ENCODE peak calls at places on chromosomes 2 and 18, in ten cellular contexts. J is heart right ventricle; S is body of pancreas; Y is cardiac muscle cell; M is CD8-positive, alpha-beta T cell; V is neural progenitor cell; G is BE2C; U is heart left ventricle; L is uterus; X is endothelial cell of umbilical vein. I is an unnamed sample. For H3K4me1, the result is how much of the 10 kb centered on the place peaks cover.

GRCh38 chr2:177678939-177679338 is 286.4 kb downstream of the AGPS start:
- DNase-seq in S (no peak), X (no peak), L (no peak), Y (no peak), U (no peak), M (no peak), J (no peak), V (no peak), G (no peak), I (no peak)

GRCh38 chr2:179239194-179239593 is 25.4 kb downstream of the SESTD1 start:
- DNase-seq in L (no peak), U (no peak), M (no peak), X (peak), G (no peak), V (no peak), S (no peak), Y (no peak), J (no peak), I (peak)

GRCh38 chr2:14901740-14902139 is 269.2 kb downstream of the LRATD1 start:
- DNase-seq in V (no peak), G (no peak), U (no peak), Y (no peak), J (no peak), M (no peak), S (peak), X (no peak), L (no peak), I (no peak)

GRCh38 chr2:50448556-50448955 is 583.4 kb downstream of the NRXN1 start:
- DNase-seq in J (no peak), Y (no peak), U (no peak), M (no peak), L (no peak), G (no peak), V (no peak), S (no peak), X (no peak), I (no peak)

GRCh38 chr2:85536479-85536878 is 2.5 kb upstream of the MAT2A start:
- DNase-seq in Y (peak), M (no peak), S (no peak), V (no peak), J (no peak), U (no peak), X (no peak), G (peak), L (peak), I (peak)

GRCh38 chr2:160368988-160369935 is 124.3 kb downstream of the RBMS1 start:
- DNase-seq in U (no peak), X (no peak), Y (no peak), S (peak), V (no peak), L (no peak), G (no peak), M (no peak), J (no peak), I (no peak)

GRCh38 chr2:225334524-225334923 is 65.0 kb upstream of the NYAP2 start:
- DNase-seq in V (no peak), Y (no peak), X (no peak), L (no peak), U (no peak), G (peak), S (peak), M (no peak), J (no peak), I (no peak)

GRCh38 chr2:55871637-55872036 is 51.9 kb downstream of the EFEMP1 start:
- DNase-seq in X (no peak), L (no peak), M (no peak), G (no peak), Y (no peak), V (no peak), S (no peak), U (no peak), J (no peak), I (no peak)

GRCh38 chr18:58078889-58079573 is 35.0 kb downstream of the NEDD4L start:
- DNase-seq in M (no peak), G (no peak), X (no peak), L (no peak), V (no peak), J (no peak), S (no peak), U (no peak), Y (no peak), I (no peak)

GRCh38 chr2:189164732-189165131 is 14.8 kb downstream of the COL5A2 start:
- DNase-seq in U (peak), J (no peak), M (no peak), L (peak), Y (peak), V (no peak), X (no peak), S (no peak), G (peak), I (peak)

GRCh38 chr2:174893018-174893417 is 112.2 kb downstream of the CHN1 start:
- DNase-seq in U (no peak), G (no peak), Y (no peak), J (no peak), M (no peak), X (no peak), S (no peak), V (no peak), L (no peak), I (no peak)
- TF ChIP-seq CTCF in U (no peak), G (no peak), Y (no peak), J (no peak), M (no peak), X (no peak), S (no peak), V (no peak), L (no peak), I (no peak)

DNA sequence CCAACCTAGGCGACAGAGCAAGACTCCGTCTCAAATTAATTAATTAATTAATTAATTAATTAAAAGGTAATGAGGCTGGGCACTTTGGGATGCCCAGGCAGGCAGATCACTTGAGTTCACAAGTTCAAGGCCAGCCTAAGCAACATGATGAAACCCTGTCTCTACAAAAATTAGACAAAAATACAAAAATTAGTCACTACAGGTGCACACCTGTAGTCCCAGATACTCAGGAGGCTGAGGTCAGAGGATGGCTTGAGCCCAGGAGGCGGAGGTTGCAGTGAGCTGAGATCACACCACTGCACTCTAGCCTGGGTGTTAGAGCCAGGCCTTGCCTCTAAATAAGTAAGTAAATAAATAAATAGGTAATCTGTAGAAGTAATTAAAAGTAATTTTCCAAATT is 6.8 kb downstream of the SF3B1 start:
- DNase-seq in Y (no peak), V (no peak), S (peak), J (no peak), X (no peak), M (no peak), U (no peak), L (no peak), G (no peak), I (no peak)
- H3K4me1 ChIP-seq in Y (under half), V (under half), S (half or more), J (half or more), X (under half), M (half or more), U (under half), L (under half), G (under half), I (under half)

GRCh38 chr18:48770243-48770642 is 180.5 kb downstream of the SMAD7 start:
- DNase-seq in L (no peak), V (no peak), Y (no peak), G (no peak), X (no peak), M (no peak), S (no peak), J (no peak), U (no peak), I (no peak)

GRCh38 chr18:48766487-48766886 is 184.3 kb downstream of the SMAD7 start:
- DNase-seq in M (no peak), U (no peak), X (no peak), J (no peak), L (no peak), V (no peak), S (no peak), G (no peak), Y (no peak), I (no peak)

GRCh38 chr18:48767090-48767670 is 183.6 kb downstream of the SMAD7 start:
- DNase-seq in X (no peak), U (peak), S (no peak), L (no peak), Y (peak), J (peak), M (no peak), G (no peak), V (no peak), I (no peak)

GRCh38 chr18:48771641-48772380 is 179.0 kb downstream of the SMAD7 start:
- DNase-seq in M (no peak), L (no peak), U (peak), Y (no peak), S (no peak), G (no peak), J (peak), V (peak), X (peak), I (no peak)

DNA sequence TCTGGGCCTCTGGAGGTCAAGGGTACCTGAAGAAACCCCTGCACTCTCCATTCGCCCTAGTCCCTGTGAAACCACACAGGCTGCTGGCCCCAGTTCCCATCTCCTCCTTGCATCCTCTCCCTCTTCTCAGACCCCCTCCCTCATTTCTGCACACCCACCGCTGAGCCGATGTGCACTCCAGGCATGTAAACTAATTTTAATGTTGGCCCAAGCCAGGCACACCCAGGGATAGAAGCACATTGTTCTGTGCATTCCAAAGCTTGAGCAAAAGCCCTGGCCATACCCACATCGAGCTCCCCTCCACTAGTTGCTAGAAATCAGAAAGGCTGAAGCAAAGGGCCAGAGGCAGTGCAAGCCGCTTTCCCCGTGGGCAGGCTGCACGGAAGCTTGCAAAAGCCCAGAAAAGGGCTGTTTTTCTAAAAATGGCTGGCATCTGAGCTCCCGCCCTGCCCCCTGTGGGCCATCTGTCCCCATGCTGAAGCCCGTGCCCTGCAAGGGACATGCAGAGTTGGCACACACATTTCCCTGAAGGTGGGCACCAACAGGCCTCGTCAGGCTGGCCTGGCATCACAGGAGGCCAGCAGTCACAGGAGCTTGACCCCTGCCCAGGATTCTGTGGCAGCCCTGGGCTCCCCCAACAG is 181.6 kb downstream of the SMAD7 start:
- DNase-seq in G (no peak), Y (no peak), S (no peak), M (no peak), U (no peak), X (no peak), V (no peak), L (no peak), J (no peak), I (no peak)
- TF ChIP-seq CTCF in G (no peak), Y (no peak), S (no peak), M (no peak), U (no peak), X (no peak), V (peak), L (no peak), J (no peak), I (peak)

DNA sequence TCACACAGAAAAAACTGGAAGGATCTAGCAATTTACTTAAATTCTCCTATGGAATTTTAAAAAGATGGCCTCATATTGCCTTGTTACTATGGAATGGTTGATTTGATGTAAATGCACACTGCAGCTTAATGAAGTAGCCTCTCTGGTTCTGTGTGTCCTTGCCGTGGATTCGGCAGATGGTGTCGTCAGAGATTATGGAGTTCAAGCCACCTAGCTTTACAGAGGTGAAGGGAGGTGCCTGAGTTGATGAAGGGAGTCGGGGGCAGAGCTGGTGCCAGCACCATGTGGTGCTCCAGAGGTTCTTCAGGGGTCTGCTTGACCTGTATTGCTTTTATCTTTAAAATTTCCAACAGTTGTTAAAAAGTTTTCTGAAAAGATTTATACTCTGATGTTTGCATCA is 48.8 kb downstream of the ASAP2 start:
- DNase-seq in V (no peak), J (no peak), G (no peak), Y (no peak), U (no peak), M (no peak), X (no peak), L (no peak), S (no peak), I (no peak)
- H3K4me1 ChIP-seq in V (under half), J (under half), G (under half), Y (under half), U (under half), M (under half), X (half or more), L (under half), S (under half), I (under half)

GRCh38 chr2:168375195-168375798 is 80.8 kb upstream of the CERS6 start:
- DNase-seq in L (no peak), S (no peak), X (no peak), V (no peak), G (no peak), Y (peak), M (no peak), U (no peak), J (no peak), I (peak)
- TF ChIP-seq CTCF in L (peak), S (no peak), X (no peak), V (peak), G (peak), Y (peak), M (peak), U (peak), J (peak), I (peak)

DNA sequence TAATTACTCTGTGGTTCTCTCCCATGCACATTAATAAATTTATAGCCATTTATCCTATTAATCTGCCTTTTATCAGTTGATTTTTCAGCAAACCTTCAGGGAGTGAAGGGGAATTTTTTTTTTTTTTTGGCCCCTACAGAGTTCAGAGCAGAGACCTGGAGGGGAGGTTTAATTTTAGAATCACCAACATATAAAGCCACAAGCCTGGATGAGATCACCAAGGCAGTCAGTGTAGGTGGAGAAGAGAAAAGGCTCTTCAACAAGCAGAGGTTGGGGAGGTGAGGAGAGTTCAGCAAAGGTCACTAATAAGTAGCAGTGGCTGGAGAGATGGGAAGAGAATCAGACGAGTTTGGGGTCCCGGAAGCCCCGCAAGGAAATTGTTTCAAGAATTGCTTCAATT is 48.4 kb upstream of the SPTBN1 start:
- DNase-seq in Y (no peak), X (no peak), U (no peak), M (no peak), L (no peak), G (no peak), J (no peak), S (no peak), V (no peak), I (no peak)
- H3K4me1 ChIP-seq in Y (under half), X (under half), U (under half), M (under half), L (under half), G (under half), J (under half), S (under half), V (under half), I (under half)

DNA sequence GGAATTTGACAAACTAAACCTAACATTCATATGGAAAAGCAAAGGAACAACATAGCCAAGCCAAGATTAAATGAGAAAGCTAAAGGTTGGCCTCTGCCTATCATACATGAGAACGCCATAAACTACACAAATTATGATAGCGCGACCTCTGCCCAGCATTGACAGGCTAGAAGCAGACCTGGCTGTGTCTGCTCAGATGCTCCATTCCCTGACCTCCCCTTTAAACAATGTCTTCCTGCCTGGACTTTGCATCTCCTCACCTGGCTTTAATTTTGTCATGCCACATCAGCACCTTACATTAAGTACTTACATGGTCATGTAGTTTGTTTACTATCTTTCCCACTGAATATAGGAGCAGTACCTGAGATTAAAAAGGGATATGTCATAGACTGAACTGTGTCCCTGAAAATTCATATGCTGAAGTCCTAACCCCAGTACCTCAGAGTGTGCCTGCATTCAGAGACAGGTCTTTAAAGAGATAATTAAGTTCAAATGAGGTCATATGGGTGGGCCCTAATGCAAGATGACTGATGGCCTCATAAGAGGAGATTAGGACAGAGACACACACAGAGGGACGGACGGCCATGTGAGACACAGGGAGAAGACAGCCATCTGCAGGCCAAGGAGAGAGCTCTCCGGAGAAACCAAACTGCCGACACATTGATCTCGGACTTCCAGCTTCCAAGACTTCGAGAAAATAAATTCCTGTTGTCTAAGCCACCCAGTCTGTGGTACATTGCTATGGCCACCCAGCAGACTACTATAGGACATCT is 103.7 kb downstream of the BIN1 start:
- DNase-seq in G (no peak), U (no peak), V (peak), M (no peak), X (no peak), S (no peak), L (no peak), J (no peak), Y (no peak), I (no peak)
- TF ChIP-seq CTCF in G (peak), U (no peak), V (peak), M (no peak), X (no peak), S (no peak), L (no peak), J (no peak), Y (no peak), I (no peak)

GRCh38 chr18:44842588-44843412 is 162.1 kb downstream of the SETBP1 start:
- DNase-seq in U (no peak), J (no peak), X (no peak), G (no peak), S (no peak), Y (no peak), L (no peak), M (no peak), V (no peak), I (no peak)
- H3K4me1 ChIP-seq in U (under half), J (under half), X (under half), G (under half), S (under half), Y (under half), L (under half), M (under half), V (under half), I (under half)

GRCh38 chr2:222693837-222694236 is 22.4 kb downstream of the MOGAT1 start:
- DNase-seq in M (no peak), U (no peak), J (no peak), V (no peak), L (no peak), G (no peak), X (peak), S (no peak), Y (peak), I (peak)
- TF ChIP-seq CTCF in M (no peak), U (peak), J (peak), V (peak), L (no peak), G (peak), X (no peak), S (no peak), Y (peak), I (peak)

DNA sequence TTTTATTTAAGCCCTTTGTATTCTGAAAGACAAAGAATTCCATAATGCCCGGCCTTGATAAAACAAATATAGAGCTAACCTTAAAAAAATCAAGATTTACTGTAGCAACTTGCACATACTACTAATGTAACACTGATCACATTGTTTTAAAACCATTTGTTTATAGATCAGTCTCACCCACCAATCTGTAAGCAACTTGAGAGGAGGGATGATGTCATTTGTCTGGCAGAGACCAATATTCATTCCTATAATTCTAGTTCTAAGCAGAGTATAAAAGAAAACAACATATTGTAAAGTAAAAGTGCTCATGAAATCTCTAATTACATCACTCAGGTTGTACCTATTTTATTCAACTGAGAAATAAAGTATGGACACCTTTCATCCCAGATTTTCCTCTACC is 380.6 kb downstream of the TGIF1 start:
- DNase-seq in J (no peak), U (no peak), G (no peak), M (no peak), S (no peak), Y (no peak), L (no peak), X (no peak), V (no peak), I (no peak)
- H3K4me1 ChIP-seq in J (under half), U (under half), G (under half), M (under half), S (under half), Y (under half), L (under half), X (under half), V (under half), I (under half)

I was measured in PC-3.